ENCODE peak calls at places on chromosomes 6 and 20, in nine cellular contexts. U is breast epithelium, B is stomach, Z is GM12878, C is suprapubic skin, W is endothelial cell of umbilical vein, X is HepG2, P is HCT116, T is esophagus muscularis mucosa. G is an unnamed sample. For H3K9me3, the result is how much of the 10 kb centered on the place peaks cover.

GRCh38 chr6:132227937-132228336 is 173.3 kb downstream of the MOXD1 start:
- DNase-seq in Z (no peak), P (no peak), W (no peak), X (no peak), T (no peak), C (no peak), B (no peak), U (no peak), G (no peak)

GRCh38 chr6:66226099-66226498 is 519.1 kb upstream of the EYS start:
- DNase-seq in B (no peak), P (no peak), T (no peak), U (no peak), X (no peak), W (no peak), Z (no peak), C (no peak), G (no peak)

GRCh38 chr6:98118357-98119045 is 715.9 kb upstream of the POU3F2 start:
- DNase-seq in X (no peak), C (no peak), B (no peak), Z (no peak), U (no peak), W (no peak), P (no peak), T (no peak), G (peak)

GRCh38 chr20:11676618-11677289 is 240.9 kb upstream of the BTBD3 start:
- DNase-seq in U (no peak), B (no peak), W (peak), C (no peak), P (peak), Z (no peak), T (no peak), X (peak), G (no peak)

GRCh38 chr6:137799950-137800568 is 67.0 kb upstream of the TNFAIP3 start:
- DNase-seq in U (no peak), T (no peak), P (peak), B (no peak), W (peak), C (no peak), Z (no peak), X (peak), G (no peak)

GRCh38 chr6:139531148-139531547 is 156.7 kb upstream of the CITED2 start:
- DNase-seq in U (no peak), C (no peak), Z (no peak), T (no peak), X (no peak), B (no peak), W (no peak), P (no peak), G (no peak)

GRCh38 chr6:38593419-38593818 is 46.3 kb downstream of the BTBD9 start:
- DNase-seq in Z (no peak), W (no peak), U (no peak), B (no peak), X (no peak), C (no peak), T (no peak), P (no peak), G (no peak)

GRCh38 chr6:138086573-138087196 is 20.5 kb downstream of the PERP start:
- DNase-seq in X (peak), P (peak), C (no peak), U (no peak), Z (no peak), W (no peak), B (no peak), T (no peak), G (no peak)

GRCh38 chr6:35942355-35942754 is 21.5 kb upstream of the SRPK1 start:
- DNase-seq in P (no peak), X (no peak), U (no peak), Z (no peak), T (no peak), W (no peak), C (no peak), B (no peak), G (no peak)

GRCh38 chr6:162245831-162246230 is 481.7 kb downstream of the PRKN start:
- DNase-seq in T (no peak), Z (no peak), W (no peak), X (peak), U (no peak), B (no peak), C (no peak), P (no peak), G (no peak)

GRCh38 chr6:112595201-112595600 is 248.1 kb downstream of the RFPL4B start:
- DNase-seq in B (no peak), P (no peak), X (no peak), W (no peak), U (no peak), T (no peak), C (no peak), Z (no peak), G (no peak)

GRCh38 chr6:123803456-123803861 is 206 bp upstream of the NKAIN2 start:
- DNase-seq in X (no peak), W (no peak), P (no peak), B (no peak), T (no peak), Z (no peak), U (no peak), C (no peak), G (no peak)

GRCh38 chr20:45041464-45042337 is 59.2 kb downstream of the KCNS1 start:
- DNase-seq in B (no peak), T (no peak), W (peak), X (no peak), U (no peak), C (no peak), P (peak), Z (no peak), G (no peak)

GRCh38 chr6:159104931-159105330 is 60.1 kb upstream of the TAGAP start:
- DNase-seq in B (no peak), P (no peak), C (no peak), T (no peak), X (no peak), U (no peak), Z (no peak), W (no peak), G (no peak)

GRCh38 chr6:34319471-34319885 is 70.7 kb upstream of the SMIM29 start:
- DNase-seq in C (no peak), Z (no peak), W (no peak), B (no peak), U (no peak), X (peak), P (no peak), T (peak), G (no peak)

GRCh38 chr20:63091901-63092659 is 85.3 kb upstream of the BHLHE23 start:
- DNase-seq in T (no peak), P (no peak), W (no peak), C (peak), B (no peak), Z (no peak), U (peak), X (no peak), G (no peak)

GRCh38 chr6:112049051-112049799 is 4.7 kb upstream of the CCN6 start:
- DNase-seq in Z (no peak), T (no peak), X (peak), C (no peak), B (no peak), W (no peak), P (no peak), U (no peak), G (no peak)

GRCh38 chr6:10486215-10486614 is 34.9 kb upstream of the GCNT2 start:
- DNase-seq in B (no peak), U (no peak), W (no peak), Z (no peak), C (no peak), X (no peak), P (no peak), T (no peak), G (no peak)

GRCh38 chr6:77568570-77568969 is 84.3 kb upstream of the MEI4 start:
- DNase-seq in X (no peak), W (no peak), P (no peak), B (no peak), T (no peak), U (no peak), Z (no peak), C (no peak), G (no peak)

GRCh38 chr6:24323632-24324337 is 34.1 kb downstream of the DCDC2 start:
- DNase-seq in T (no peak), P (no peak), U (no peak), C (no peak), B (no peak), X (peak), W (no peak), Z (no peak), G (no peak)

GRCh38 chr20:63056236-63057132 is 49.7 kb upstream of the BHLHE23 start:
- DNase-seq in B (peak), Z (no peak), C (peak), X (no peak), T (no peak), P (no peak), W (peak), U (peak), G (no peak)

GRCh38 chr6:157645201-157645795 is 177.7 kb upstream of the SNX9 start:
- DNase-seq in P (no peak), U (no peak), C (no peak), T (no peak), W (peak), B (no peak), X (no peak), Z (no peak), G (no peak)

GRCh38 chr6:67594366-67594765 is 1040.7 kb upstream of the ADGRB3 start:
- DNase-seq in Z (no peak), X (no peak), T (no peak), W (no peak), U (no peak), C (no peak), P (no peak), B (no peak), G (no peak)

GRCh38 chr6:38957426-38957825 is 91.2 kb upstream of the GLP1R start:
- DNase-seq in T (no peak), U (no peak), B (no peak), W (no peak), C (no peak), P (no peak), X (no peak), Z (no peak), G (no peak)

GRCh38 chr20:33684533-33685327 is 1.5 kb downstream of the E2F1 start:
- DNase-seq in C (no peak), B (no peak), W (peak), Z (no peak), U (no peak), T (no peak), P (no peak), X (no peak), G (no peak)

GRCh38 chr6:73285674-73286283 is 22.8 kb upstream of the KHDC1 start:
- DNase-seq in B (no peak), W (peak), U (no peak), Z (no peak), T (no peak), C (no peak), X (peak), P (peak), G (no peak)

GRCh38 chr6:81023708-81024107 is 728.8 kb downstream of the TENT5A start:
- DNase-seq in U (no peak), Z (no peak), W (no peak), B (no peak), X (no peak), T (no peak), P (no peak), C (no peak), G (no peak)
- H3K9me3 ChIP-seq in U (under half), Z (under half), W (under half), B (under half), X (half or more), T (under half), P (under half), C (under half), G (under half)

DNA sequence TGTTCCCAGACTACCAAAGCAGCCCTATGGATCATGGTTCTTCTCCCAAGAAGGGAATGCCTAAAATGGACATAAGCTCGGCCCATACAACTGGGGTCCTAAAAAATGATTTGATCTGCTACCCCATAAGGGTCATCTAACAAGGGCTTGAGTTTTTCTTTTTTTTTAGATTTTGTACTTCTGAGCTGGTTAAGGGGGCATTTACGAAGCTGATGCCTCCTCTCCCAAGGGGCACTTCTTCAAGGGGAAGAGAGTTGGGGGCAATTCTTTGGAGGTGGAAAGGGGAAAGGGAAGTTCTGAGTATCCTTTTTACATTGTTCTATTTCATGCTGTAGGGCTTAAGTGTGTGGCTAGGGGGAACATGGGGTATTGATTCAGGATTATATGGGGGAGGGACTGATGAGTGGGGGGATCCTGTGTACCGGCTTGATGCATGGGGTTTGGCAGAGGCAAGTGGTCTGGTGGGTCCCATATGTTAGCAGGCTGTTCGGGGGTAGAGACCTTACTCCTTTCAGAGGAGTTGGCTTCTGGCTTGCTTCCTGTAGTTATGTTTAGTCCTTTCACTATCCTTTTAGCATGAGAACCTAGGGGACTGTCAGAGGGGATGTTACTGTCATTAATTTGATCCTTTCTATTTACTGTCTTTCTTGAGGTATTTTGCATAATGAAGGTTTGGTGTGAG is 8.1 kb upstream of the ZNFX1 start:
- DNase-seq in U (no peak), C (no peak), P (no peak), Z (no peak), T (no peak), B (no peak), X (no peak), W (no peak), G (no peak)
- TF ChIP-seq POLR2AphosphoS5 in U (no peak), C (no peak), P (no peak), Z (peak), T (no peak), B (no peak), X (peak), W (peak), G (no peak)

DNA sequence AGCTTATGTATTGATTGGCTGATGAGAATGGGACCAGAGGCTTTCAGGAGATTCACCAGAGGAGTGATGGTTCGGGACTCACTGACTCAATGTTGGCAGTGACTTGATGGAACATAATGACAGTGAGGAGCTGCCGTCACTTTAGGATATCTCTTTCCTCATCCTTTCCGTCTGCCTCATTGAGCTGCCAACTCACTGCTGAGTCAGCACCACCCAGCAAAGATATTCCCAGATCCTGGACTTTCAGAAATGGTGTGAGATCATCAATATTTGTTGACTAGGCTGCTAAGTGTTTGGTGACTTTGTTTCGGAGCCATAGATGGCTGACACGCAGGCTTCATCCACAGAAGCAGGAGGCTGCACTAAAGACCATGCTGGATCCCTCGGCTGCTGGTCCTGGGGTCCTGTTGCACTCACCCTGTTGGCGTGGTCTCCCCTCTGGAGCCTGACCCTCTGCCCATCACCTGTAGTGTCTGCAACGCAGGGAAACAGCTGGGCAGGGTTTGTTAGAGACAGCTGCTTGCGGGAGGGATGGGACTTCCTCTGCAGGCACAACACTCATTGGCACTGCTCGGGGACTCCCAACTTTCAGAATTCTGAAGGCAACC is 96.5 kb downstream of the ERMARD start:
- DNase-seq in C (no peak), T (no peak), P (no peak), Z (no peak), X (no peak), W (no peak), B (peak), U (peak), G (no peak)
- H3K9me3 ChIP-seq in C (under half), T (under half), P (under half), Z (under half), X (under half), W (under half), B (under half), U (under half), G (under half)

GRCh38 chr6:90285611-90286381 is 10.8 kb downstream of the BACH2 start:
- DNase-seq in P (peak), W (peak), U (peak), B (peak), X (peak), Z (peak), C (peak), T (no peak), G (no peak)
- TF ChIP-seq POLR2AphosphoS5 in P (peak), W (no peak), U (peak), B (peak), X (no peak), Z (no peak), C (no peak), T (peak), G (no peak)

GRCh38 chr6:27290065-27290849 is 21.8 kb downstream of the POM121L2 start:
- DNase-seq in B (no peak), U (no peak), P (no peak), X (peak), W (no peak), T (no peak), C (no peak), Z (peak), G (no peak)
- H3K9me3 ChIP-seq in B (half or more), U (under half), P (under half), X (under half), W (under half), T (under half), C (under half), Z (under half), G (under half)

DNA sequence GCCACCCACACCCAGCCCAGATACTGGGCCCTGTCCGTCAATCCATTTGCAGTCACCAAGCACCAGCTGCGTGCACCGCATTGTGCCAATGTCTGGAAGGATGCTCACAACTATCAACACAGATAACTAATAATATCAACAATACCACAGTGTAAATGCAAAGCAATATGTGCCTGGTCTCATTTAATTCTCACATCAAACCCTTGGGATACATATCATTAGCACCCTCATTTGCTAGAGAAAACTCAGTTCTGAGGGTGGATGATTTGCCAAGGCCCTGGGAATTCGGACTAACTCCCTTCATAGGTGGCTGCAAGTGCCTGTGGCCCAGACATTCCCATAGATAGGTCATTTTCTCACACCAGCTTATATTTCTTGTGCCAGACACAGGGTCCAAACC is 14.5 kb downstream of the RIPOR3 start:
- DNase-seq in X (no peak), C (no peak), U (no peak), T (no peak), B (no peak), Z (no peak), P (no peak), W (no peak), G (no peak)
- TF ChIP-seq POLR2AphosphoS5 in X (no peak), C (no peak), U (no peak), T (no peak), B (no peak), Z (no peak), P (no peak), W (no peak), G (no peak)

GRCh38 chr20:29123861-29124260 is 2133.6 kb upstream of the DEFB115 start:
- DNase-seq in B (no peak), W (no peak), Z (no peak), X (no peak), T (no peak), P (no peak), C (no peak), U (no peak), G (no peak)

GRCh38 chr20:29119141-29119540 is 2138.3 kb upstream of the DEFB115 start:
- DNase-seq in T (no peak), P (no peak), U (no peak), Z (no peak), W (no peak), B (no peak), X (no peak), C (no peak), G (no peak)
- H3K9me3 ChIP-seq in T (under half), P (under half), U (under half), Z (under half), W (under half), B (under half), X (half or more), C (under half), G (under half)

GRCh38 chr6:150267686-150268561 is 100.9 kb upstream of the IYD start:
- DNase-seq in U (no peak), T (no peak), X (no peak), C (peak), W (no peak), P (no peak), B (no peak), Z (no peak), G (no peak)
- TF ChIP-seq POLR2AphosphoS5 in U (no peak), T (no peak), X (no peak), C (no peak), W (no peak), P (no peak), B (no peak), Z (no peak), G (no peak)

DNA sequence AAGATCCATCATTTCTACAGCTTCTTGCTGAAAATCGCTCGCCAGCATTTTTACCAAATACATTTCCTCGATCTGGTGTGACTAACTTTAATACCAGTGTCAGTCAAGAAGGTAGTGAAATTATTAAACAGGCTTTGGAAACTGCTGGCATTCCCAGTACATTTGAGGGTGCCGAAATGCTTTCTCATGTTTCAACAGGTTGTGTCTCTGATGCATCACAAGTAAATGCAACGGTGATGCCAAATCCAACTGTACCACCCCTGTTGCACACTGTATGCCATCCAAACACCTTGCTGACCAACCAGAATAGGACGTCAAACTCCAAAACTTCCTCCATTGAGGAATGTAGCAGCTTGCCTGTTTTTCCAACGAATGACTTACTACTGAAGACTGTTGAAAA is 64.4 kb upstream of the SMIM8 start:
- DNase-seq in U (no peak), Z (no peak), C (no peak), X (no peak), T (no peak), B (no peak), W (no peak), P (no peak), G (no peak)
- H3K9me3 ChIP-seq in U (under half), Z (under half), C (under half), X (under half), T (under half), B (under half), W (under half), P (under half), G (under half)

G was measured in SK-N-MC.